ENCODE peak calls at places on chromosomes 11 and 22, in five cellular contexts. C is NCI-H1436, E is caudate nucleus, W is KBM-7, H is aorta. D is an unnamed sample.

GRCh38 chr22:26970809-26971394 is 313.5 kb downstream of the MIAT start:
- DNase-seq in C (no peak), E (no peak), W (no peak), H (no peak), D (no peak)

GRCh38 chr22:49423125-49423650 is 404.5 kb downstream of the BRD1 start:
- DNase-seq in C (no peak), E (no peak), W (no peak), H (no peak), D (no peak)

GRCh38 chr22:38717244-38717643 is 11.5 kb downstream of the GTPBP1 start:
- DNase-seq in C (no peak), E (no peak), W (no peak), H (no peak), D (no peak)

GRCh38 chr11:114044042-114044871 is 15.3 kb upstream of the ZBTB16 start:
- DNase-seq in C (no peak), E (no peak), W (no peak), H (no peak), D (no peak)

GRCh38 chr22:47370448-47371262 is 608.2 kb downstream of the TBC1D22A start:
- DNase-seq in C (no peak), E (no peak), W (no peak), H (no peak), D (no peak)

GRCh38 chr11:7575841-7576451 is 62.1 kb downstream of the PPFIBP2 start:
- DNase-seq in C (no peak), E (peak; percentile 33), W (peak; percentile 24), H (no peak), D (no peak)

GRCh38 chr11:105553015-105553414 is 56.9 kb upstream of the GRIA4 start:
- DNase-seq in C (no peak), E (no peak), W (no peak), H (no peak), D (no peak)

GRCh38 chr11:57458410-57459111 is 1.8 kb upstream of the RTN4RL2 start:
- DNase-seq in C (peak; percentile 9), E (no peak), W (peak; percentile 60), H (peak; percentile 89), D (peak; percentile 69)

GRCh38 chr11:117986981-117987495 is 844 bp downstream of the IL10RA start:
- DNase-seq in C (no peak), E (no peak), W (no peak), H (no peak), D (no peak)

GRCh38 chr11:35133656-35134055 is 5.3 kb upstream of the CD44 start:
- DNase-seq in C (no peak), E (no peak), W (no peak), H (no peak), D (no peak)

GRCh38 chr11:70306586-70307033 is 36.1 kb downstream of the PPFIA1 start:
- DNase-seq in C (no peak), E (no peak), W (peak; percentile 28), H (no peak), D (no peak)